ENCODE peak calls at places on chromosome 3, in ten cellular contexts. One of them, this sample, is unnamed. For H3K36me3, the result is how much of the 10 kb centered on the place peaks cover.

GRCh38 chr3:134708025-134708597 is 57.3 kb upstream of the KY start:
- DNase-seq in cardiac muscle cell: peak
- DNase-seq in iPS DF 6.9: no peak
- DNase-seq in BE2C: peak
- DNase-seq in heart right ventricle: no peak
- DNase-seq in CD4-positive, CD25-positive, alpha-beta regulatory T cell: no peak
- DNase-seq in tibial nerve: no peak
- DNase-seq in IMR-90: peak
- DNase-seq in H7: no peak
- DNase-seq in fibroblast of lung: peak
- DNase-seq in this sample: peak

GRCh38 chr3:144660097-144660496 is 688.5 kb downstream of the DIPK2A start:
- DNase-seq in CD4-positive, CD25-positive, alpha-beta regulatory T cell: no peak
- DNase-seq in heart right ventricle: no peak
- DNase-seq in tibial nerve: no peak
- DNase-seq in iPS DF 6.9: no peak
- DNase-seq in BE2C: no peak
- DNase-seq in H7: no peak
- DNase-seq in cardiac muscle cell: no peak
- DNase-seq in fibroblast of lung: no peak
- DNase-seq in IMR-90: no peak
- DNase-seq in this sample: no peak

GRCh38 chr3:72273615-72274014 is 488.7 kb upstream of the PROK2 start:
- DNase-seq in CD4-positive, CD25-positive, alpha-beta regulatory T cell: no peak
- DNase-seq in tibial nerve: no peak
- DNase-seq in heart right ventricle: no peak
- DNase-seq in iPS DF 6.9: no peak
- DNase-seq in IMR-90: peak
- DNase-seq in H7: peak
- DNase-seq in BE2C: no peak
- DNase-seq in fibroblast of lung: peak
- DNase-seq in cardiac muscle cell: peak
- DNase-seq in this sample: no peak

GRCh38 chr3:40267940-40268707 is 41.4 kb upstream of the EIF1B start:
- DNase-seq in fibroblast of lung: peak
- DNase-seq in CD4-positive, CD25-positive, alpha-beta regulatory T cell: no peak
- DNase-seq in H7: no peak
- DNase-seq in BE2C: peak
- DNase-seq in heart right ventricle: no peak
- DNase-seq in iPS DF 6.9: no peak
- DNase-seq in cardiac muscle cell: peak
- DNase-seq in IMR-90: no peak
- DNase-seq in tibial nerve: no peak
- DNase-seq in this sample: peak

GRCh38 chr3:196706313-196706712 is 5.7 kb downstream of the CEP19 start:
- DNase-seq in CD4-positive, CD25-positive, alpha-beta regulatory T cell: no peak
- DNase-seq in cardiac muscle cell: no peak
- DNase-seq in iPS DF 6.9: no peak
- DNase-seq in IMR-90: no peak
- DNase-seq in H7: no peak
- DNase-seq in fibroblast of lung: no peak
- DNase-seq in tibial nerve: no peak
- DNase-seq in heart right ventricle: no peak
- DNase-seq in BE2C: no peak
- DNase-seq in this sample: no peak

GRCh38 chr3:27578032-27578431 is 93.8 kb upstream of the SLC4A7 start:
- DNase-seq in IMR-90: peak
- DNase-seq in CD4-positive, CD25-positive, alpha-beta regulatory T cell: no peak
- DNase-seq in H7: no peak
- DNase-seq in heart right ventricle: no peak
- DNase-seq in cardiac muscle cell: peak
- DNase-seq in iPS DF 6.9: no peak
- DNase-seq in fibroblast of lung: peak
- DNase-seq in tibial nerve: no peak
- DNase-seq in BE2C: no peak
- DNase-seq in this sample: no peak

GRCh38 chr3:94036909-94037507 is 8.6 kb upstream of the STX19 start:
- DNase-seq in iPS DF 6.9: peak
- DNase-seq in BE2C: peak
- DNase-seq in tibial nerve: no peak
- DNase-seq in IMR-90: peak
- DNase-seq in fibroblast of lung: peak
- DNase-seq in H7: peak
- DNase-seq in heart right ventricle: no peak
- DNase-seq in CD4-positive, CD25-positive, alpha-beta regulatory T cell: no peak
- DNase-seq in cardiac muscle cell: peak
- DNase-seq in this sample: peak

GRCh38 chr3:101195951-101196713 is 124.2 kb downstream of the IMPG2 start:
- DNase-seq in tibial nerve: peak
- DNase-seq in IMR-90: peak
- DNase-seq in H7: peak
- DNase-seq in BE2C: peak
- DNase-seq in iPS DF 6.9: no peak
- DNase-seq in cardiac muscle cell: peak
- DNase-seq in fibroblast of lung: peak
- DNase-seq in CD4-positive, CD25-positive, alpha-beta regulatory T cell: no peak
- DNase-seq in heart right ventricle: peak
- DNase-seq in this sample: peak

GRCh38 chr3:61965770-61966131 is 404.4 kb downstream of the PTPRG start:
- DNase-seq in IMR-90: no peak
- DNase-seq in CD4-positive, CD25-positive, alpha-beta regulatory T cell: no peak
- DNase-seq in H7: no peak
- DNase-seq in tibial nerve: no peak
- DNase-seq in heart right ventricle: no peak
- DNase-seq in cardiac muscle cell: no peak
- DNase-seq in fibroblast of lung: no peak
- DNase-seq in iPS DF 6.9: no peak
- DNase-seq in BE2C: no peak
- DNase-seq in this sample: no peak

GRCh38 chr3:56086355-56086754 is 381.9 kb downstream of the ERC2 start:
- DNase-seq in cardiac muscle cell: peak
- DNase-seq in CD4-positive, CD25-positive, alpha-beta regulatory T cell: no peak
- DNase-seq in fibroblast of lung: peak
- DNase-seq in iPS DF 6.9: no peak
- DNase-seq in tibial nerve: no peak
- DNase-seq in heart right ventricle: no peak
- DNase-seq in H7: no peak
- DNase-seq in BE2C: no peak
- DNase-seq in IMR-90: no peak
- DNase-seq in this sample: peak

GRCh38 chr3:89260721-89261120 is 153.3 kb downstream of the EPHA3 start:
- DNase-seq in fibroblast of lung: no peak
- DNase-seq in H7: no peak
- DNase-seq in IMR-90: no peak
- DNase-seq in CD4-positive, CD25-positive, alpha-beta regulatory T cell: no peak
- DNase-seq in tibial nerve: no peak
- DNase-seq in cardiac muscle cell: peak
- DNase-seq in BE2C: no peak
- DNase-seq in heart right ventricle: no peak
- DNase-seq in iPS DF 6.9: no peak
- DNase-seq in this sample: no peak

GRCh38 chr3:197508511-197508910 is 47.3 kb downstream of the BDH1 start:
- DNase-seq in cardiac muscle cell: no peak
- DNase-seq in iPS DF 6.9: no peak
- DNase-seq in H7: no peak
- DNase-seq in fibroblast of lung: no peak
- DNase-seq in heart right ventricle: no peak
- DNase-seq in tibial nerve: no peak
- DNase-seq in CD4-positive, CD25-positive, alpha-beta regulatory T cell: no peak
- DNase-seq in BE2C: no peak
- DNase-seq in IMR-90: no peak
- DNase-seq in this sample: no peak

GRCh38 chr3:172065967-172066762 is 26.8 kb downstream of the FNDC3B start:
- DNase-seq in iPS DF 6.9: no peak
- DNase-seq in CD4-positive, CD25-positive, alpha-beta regulatory T cell: no peak
- DNase-seq in IMR-90: peak
- DNase-seq in H7: no peak
- DNase-seq in heart right ventricle: no peak
- DNase-seq in fibroblast of lung: peak
- DNase-seq in tibial nerve: no peak
- DNase-seq in BE2C: no peak
- DNase-seq in cardiac muscle cell: peak
- DNase-seq in this sample: peak

DNA sequence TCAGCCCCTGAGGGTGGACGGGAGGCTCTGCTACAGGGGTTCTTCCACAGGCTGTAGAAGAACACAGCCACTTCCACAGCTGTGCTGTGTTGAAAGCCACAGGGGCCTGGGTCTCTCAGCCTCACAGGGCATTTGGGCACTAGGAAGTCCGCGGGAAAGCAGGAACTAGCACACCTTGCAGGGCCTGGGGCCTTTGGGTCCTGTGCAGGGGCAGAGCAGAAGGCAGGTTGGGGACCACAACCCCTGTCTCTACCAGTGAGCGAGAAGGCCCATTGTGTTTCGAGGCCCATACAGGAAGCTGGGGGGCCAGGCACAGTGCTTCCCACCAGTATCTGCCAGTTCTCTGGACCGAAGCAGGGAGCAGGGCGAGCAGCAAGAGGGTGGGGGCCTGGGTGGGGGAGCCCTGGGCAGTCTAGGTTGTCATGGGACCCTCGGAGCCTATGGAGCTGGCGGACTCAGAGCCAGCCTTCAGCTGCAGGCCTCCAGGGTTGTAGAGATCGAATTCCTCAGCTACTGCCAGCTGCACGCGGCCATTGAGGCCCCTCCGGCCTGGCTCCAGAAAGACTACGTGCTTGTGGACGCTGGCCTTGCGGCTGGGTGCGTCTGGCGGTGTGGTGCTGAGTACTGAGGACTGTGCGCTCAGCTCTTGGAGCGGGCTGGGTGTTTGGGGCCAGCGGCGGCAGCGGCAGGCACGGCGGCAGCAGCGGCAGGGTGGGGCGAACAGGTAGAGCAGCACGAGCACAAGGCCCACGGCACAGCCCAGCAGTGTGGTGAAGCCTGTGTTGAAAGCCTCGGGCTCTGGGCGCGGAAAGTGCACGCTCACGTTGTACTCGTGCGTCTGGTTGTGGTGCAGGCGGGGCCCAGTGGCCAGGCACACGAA is 1.7 kb downstream of the AMIGO3 start:
- DNase-seq in CD4-positive, CD25-positive, alpha-beta regulatory T cell: no peak
- DNase-seq in fibroblast of lung: no peak
- DNase-seq in iPS DF 6.9: no peak
- DNase-seq in tibial nerve: no peak
- DNase-seq in BE2C: no peak
- DNase-seq in cardiac muscle cell: no peak
- DNase-seq in IMR-90: no peak
- DNase-seq in H7: peak
- DNase-seq in heart right ventricle: no peak
- DNase-seq in this sample: no peak
- H3K36me3 ChIP-seq in CD4-positive, CD25-positive, alpha-beta regulatory T cell: under half
- H3K36me3 ChIP-seq in fibroblast of lung: under half
- H3K36me3 ChIP-seq in iPS DF 6.9: under half
- H3K36me3 ChIP-seq in tibial nerve: half or more
- H3K36me3 ChIP-seq in BE2C: under half
- H3K36me3 ChIP-seq in cardiac muscle cell: under half
- H3K36me3 ChIP-seq in IMR-90: under half
- H3K36me3 ChIP-seq in H7: under half
- H3K36me3 ChIP-seq in heart right ventricle: under half
- H3K36me3 ChIP-seq in this sample: under half

GRCh38 chr3:190626951-190627620 is 113.2 kb downstream of the IL1RAP start:
- DNase-seq in IMR-90: no peak
- DNase-seq in heart right ventricle: no peak
- DNase-seq in fibroblast of lung: no peak
- DNase-seq in H7: no peak
- DNase-seq in CD4-positive, CD25-positive, alpha-beta regulatory T cell: no peak
- DNase-seq in cardiac muscle cell: no peak
- DNase-seq in tibial nerve: no peak
- DNase-seq in iPS DF 6.9: no peak
- DNase-seq in BE2C: no peak
- DNase-seq in this sample: no peak

GRCh38 chr3:190631295-190631694 is 117.4 kb downstream of the IL1RAP start:
- DNase-seq in fibroblast of lung: no peak
- DNase-seq in CD4-positive, CD25-positive, alpha-beta regulatory T cell: no peak
- DNase-seq in BE2C: no peak
- DNase-seq in cardiac muscle cell: no peak
- DNase-seq in IMR-90: no peak
- DNase-seq in tibial nerve: no peak
- DNase-seq in heart right ventricle: no peak
- DNase-seq in H7: no peak
- DNase-seq in iPS DF 6.9: no peak
- DNase-seq in this sample: no peak

GRCh38 chr3:190624282-190624681 is 110.4 kb downstream of the IL1RAP start:
- DNase-seq in fibroblast of lung: no peak
- DNase-seq in heart right ventricle: no peak
- DNase-seq in tibial nerve: no peak
- DNase-seq in cardiac muscle cell: no peak
- DNase-seq in IMR-90: no peak
- DNase-seq in H7: no peak
- DNase-seq in CD4-positive, CD25-positive, alpha-beta regulatory T cell: no peak
- DNase-seq in BE2C: no peak
- DNase-seq in iPS DF 6.9: no peak
- DNase-seq in this sample: no peak

GRCh38 chr3:190629088-190629487 is 115.2 kb downstream of the IL1RAP start:
- DNase-seq in heart right ventricle: no peak
- DNase-seq in cardiac muscle cell: no peak
- DNase-seq in tibial nerve: no peak
- DNase-seq in CD4-positive, CD25-positive, alpha-beta regulatory T cell: no peak
- DNase-seq in fibroblast of lung: no peak
- DNase-seq in BE2C: no peak
- DNase-seq in iPS DF 6.9: no peak
- DNase-seq in H7: no peak
- DNase-seq in IMR-90: no peak
- DNase-seq in this sample: no peak
- H3K36me3 ChIP-seq in heart right ventricle: under half
- H3K36me3 ChIP-seq in cardiac muscle cell: under half
- H3K36me3 ChIP-seq in tibial nerve: under half
- H3K36me3 ChIP-seq in CD4-positive, CD25-positive, alpha-beta regulatory T cell: under half
- H3K36me3 ChIP-seq in fibroblast of lung: under half
- H3K36me3 ChIP-seq in BE2C: under half
- H3K36me3 ChIP-seq in iPS DF 6.9: under half
- H3K36me3 ChIP-seq in H7: under half
- H3K36me3 ChIP-seq in IMR-90: under half
- H3K36me3 ChIP-seq in this sample: under half

GRCh38 chr3:10978956-10979355 is 13.6 kb upstream of the SLC6A1 start:
- DNase-seq in H7: no peak
- DNase-seq in CD4-positive, CD25-positive, alpha-beta regulatory T cell: no peak
- DNase-seq in IMR-90: no peak
- DNase-seq in fibroblast of lung: no peak
- DNase-seq in BE2C: no peak
- DNase-seq in cardiac muscle cell: no peak
- DNase-seq in iPS DF 6.9: no peak
- DNase-seq in heart right ventricle: no peak
- DNase-seq in tibial nerve: no peak
- DNase-seq in this sample: no peak
- H3K36me3 ChIP-seq in H7: under half
- H3K36me3 ChIP-seq in CD4-positive, CD25-positive, alpha-beta regulatory T cell: under half
- H3K36me3 ChIP-seq in IMR-90: under half
- H3K36me3 ChIP-seq in fibroblast of lung: under half
- H3K36me3 ChIP-seq in BE2C: under half
- H3K36me3 ChIP-seq in cardiac muscle cell: under half
- H3K36me3 ChIP-seq in iPS DF 6.9: under half
- H3K36me3 ChIP-seq in heart right ventricle: under half
- H3K36me3 ChIP-seq in tibial nerve: under half
- H3K36me3 ChIP-seq in this sample: under half

GRCh38 chr3:136910697-136911096 is 47.1 kb upstream of the IL20RB start:
- DNase-seq in H7: no peak
- DNase-seq in BE2C: no peak
- DNase-seq in tibial nerve: no peak
- DNase-seq in cardiac muscle cell: no peak
- DNase-seq in fibroblast of lung: peak
- DNase-seq in iPS DF 6.9: no peak
- DNase-seq in IMR-90: no peak
- DNase-seq in heart right ventricle: no peak
- DNase-seq in CD4-positive, CD25-positive, alpha-beta regulatory T cell: no peak
- DNase-seq in this sample: no peak
- H3K36me3 ChIP-seq in H7: under half
- H3K36me3 ChIP-seq in BE2C: under half
- H3K36me3 ChIP-seq in tibial nerve: under half
- H3K36me3 ChIP-seq in cardiac muscle cell: under half
- H3K36me3 ChIP-seq in fibroblast of lung: under half
- H3K36me3 ChIP-seq in iPS DF 6.9: under half
- H3K36me3 ChIP-seq in IMR-90: under half
- H3K36me3 ChIP-seq in heart right ventricle: under half
- H3K36me3 ChIP-seq in CD4-positive, CD25-positive, alpha-beta regulatory T cell: under half
- H3K36me3 ChIP-seq in this sample: under half

GRCh38 chr3:141379250-141379872 is 11.1 kb downstream of the ZBTB38 start:
- DNase-seq in tibial nerve: no peak
- DNase-seq in IMR-90: no peak
- DNase-seq in H7: no peak
- DNase-seq in CD4-positive, CD25-positive, alpha-beta regulatory T cell: no peak
- DNase-seq in cardiac muscle cell: no peak
- DNase-seq in heart right ventricle: no peak
- DNase-seq in BE2C: no peak
- DNase-seq in fibroblast of lung: no peak
- DNase-seq in iPS DF 6.9: no peak
- DNase-seq in this sample: no peak
- H3K36me3 ChIP-seq in tibial nerve: half or more
- H3K36me3 ChIP-seq in IMR-90: under half
- H3K36me3 ChIP-seq in H7: under half
- H3K36me3 ChIP-seq in CD4-positive, CD25-positive, alpha-beta regulatory T cell: under half
- H3K36me3 ChIP-seq in cardiac muscle cell: under half
- H3K36me3 ChIP-seq in heart right ventricle: under half
- H3K36me3 ChIP-seq in BE2C: under half
- H3K36me3 ChIP-seq in fibroblast of lung: under half
- H3K36me3 ChIP-seq in iPS DF 6.9: under half
- H3K36me3 ChIP-seq in this sample: under half

This sample was measured in bronchial epithelial cell.